ENCODE peak calls at places on chromosome 3, in eight cellular contexts. E is AG09309, N is body of pancreas, O is upper lobe of right lung, D is fibroblast of mammary gland, P is bronchial epithelial cell, Z is choroid plexus epithelial cell, I is HCT116. Y is an unnamed sample.

GRCh38 chr3:172647823-172648222 is 63.0 kb downstream of the NCEH1 start:
- DNase-seq in Z (no peak), I (peak), O (no peak), E (no peak), P (peak), N (peak), D (no peak), Y (no peak)

GRCh38 chr3:184601576-184602405 is 40.2 kb downstream of the EPHB3 start:
- DNase-seq in E (no peak), I (no peak), Z (no peak), D (no peak), N (no peak), P (no peak), O (no peak), Y (no peak)

GRCh38 chr3:126986001-126986400 is 3.1 kb downstream of the PLXNA1 start:
- DNase-seq in D (peak), N (no peak), I (no peak), P (no peak), E (no peak), Z (peak), O (no peak), Y (no peak)

GRCh38 chr3:115903843-115904242 is 280.5 kb downstream of the GAP43 start:
- DNase-seq in E (no peak), D (no peak), I (no peak), Z (peak), P (no peak), O (no peak), N (no peak), Y (no peak)

GRCh38 chr3:179615458-179616173 is 11.0 kb downstream of the NDUFB5 start:
- DNase-seq in E (no peak), N (no peak), O (no peak), D (peak), Z (peak), P (no peak), I (no peak), Y (no peak)

GRCh38 chr3:1513662-1514061 is 420.8 kb downstream of the CNTN6 start:
- DNase-seq in N (no peak), O (no peak), D (no peak), P (no peak), E (no peak), I (no peak), Z (no peak), Y (no peak)

GRCh38 chr3:26058774-26059455 is 269.0 kb downstream of the OXSM start:
- DNase-seq in O (no peak), E (no peak), I (no peak), Z (no peak), D (no peak), P (no peak), N (no peak), Y (no peak)

GRCh38 chr3:18442743-18443669 is 17.9 kb upstream of the SATB1 start:
- DNase-seq in D (no peak), P (no peak), Z (no peak), I (no peak), E (no peak), O (no peak), N (no peak), Y (no peak)

GRCh38 chr3:181230258-181230657 is 240.7 kb upstream of the DNAJC19 start:
- DNase-seq in O (no peak), I (no peak), Z (no peak), E (no peak), N (no peak), D (no peak), P (no peak), Y (no peak)

DNA sequence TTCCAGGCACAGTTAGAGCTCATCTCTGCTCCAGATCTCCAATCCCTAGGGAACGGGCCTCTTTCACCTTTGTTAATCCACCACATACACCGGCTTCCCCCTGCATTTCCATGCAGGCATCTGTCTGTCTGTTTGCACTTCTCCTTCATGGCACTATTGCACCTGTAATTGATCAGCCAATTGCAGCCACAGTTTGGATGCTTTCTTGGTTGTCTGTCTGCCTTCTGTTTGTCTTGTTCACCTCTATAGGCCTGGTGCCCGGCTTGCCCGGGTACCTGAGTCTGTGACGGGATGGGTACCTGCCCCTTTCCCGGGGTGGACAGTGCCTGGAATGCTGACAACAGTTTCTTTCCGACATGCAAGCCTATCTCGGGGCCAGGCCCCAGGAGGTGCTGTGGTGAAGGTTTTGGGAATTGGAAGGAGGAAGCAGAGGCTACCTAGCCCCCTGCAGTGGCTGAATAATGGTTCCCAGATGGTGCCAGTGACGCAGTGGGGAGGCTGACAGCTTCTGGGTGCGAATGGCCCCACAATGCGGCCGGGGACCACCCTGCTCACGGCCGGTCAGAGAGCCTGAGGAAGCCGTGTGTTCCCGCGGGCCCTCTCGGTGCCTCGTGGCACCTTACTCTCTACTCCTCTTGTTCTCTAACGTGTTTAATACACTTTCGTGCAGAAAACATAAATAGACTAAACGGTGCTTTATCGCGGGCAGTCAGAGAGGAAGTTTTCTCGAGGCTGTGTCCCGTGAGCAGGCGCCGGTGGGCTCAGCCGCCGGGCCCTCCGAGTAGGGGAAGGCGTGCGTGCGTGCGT is 31.3 kb upstream of the RAB6B start:
- DNase-seq in D (peak), N (no peak), O (no peak), Z (no peak), P (no peak), E (no peak), I (no peak), Y (no peak)
- TF ChIP-seq CTCF in D (peak), N (no peak), O (peak), Z (peak), P (no peak), E (no peak), I (no peak), Y (no peak)

GRCh38 chr3:52517796-52518722 is 15.6 kb downstream of the NT5DC2 start:
- DNase-seq in P (no peak), N (no peak), O (no peak), Z (no peak), D (no peak), I (no peak), E (no peak), Y (no peak)

GRCh38 chr3:52520141-52520667 is 13.5 kb downstream of the NT5DC2 start:
- DNase-seq in O (no peak), P (no peak), I (no peak), Z (no peak), E (no peak), N (no peak), D (no peak), Y (no peak)

GRCh38 chr3:52520716-52521487 is 12.8 kb downstream of the NT5DC2 start:
- DNase-seq in D (no peak), P (no peak), I (no peak), E (no peak), N (no peak), O (no peak), Z (no peak), Y (no peak)

GRCh38 chr3:52519445-52520140 is 14.1 kb downstream of the NT5DC2 start:
- DNase-seq in P (no peak), Z (no peak), I (no peak), N (no peak), O (no peak), D (no peak), E (no peak), Y (no peak)

DNA sequence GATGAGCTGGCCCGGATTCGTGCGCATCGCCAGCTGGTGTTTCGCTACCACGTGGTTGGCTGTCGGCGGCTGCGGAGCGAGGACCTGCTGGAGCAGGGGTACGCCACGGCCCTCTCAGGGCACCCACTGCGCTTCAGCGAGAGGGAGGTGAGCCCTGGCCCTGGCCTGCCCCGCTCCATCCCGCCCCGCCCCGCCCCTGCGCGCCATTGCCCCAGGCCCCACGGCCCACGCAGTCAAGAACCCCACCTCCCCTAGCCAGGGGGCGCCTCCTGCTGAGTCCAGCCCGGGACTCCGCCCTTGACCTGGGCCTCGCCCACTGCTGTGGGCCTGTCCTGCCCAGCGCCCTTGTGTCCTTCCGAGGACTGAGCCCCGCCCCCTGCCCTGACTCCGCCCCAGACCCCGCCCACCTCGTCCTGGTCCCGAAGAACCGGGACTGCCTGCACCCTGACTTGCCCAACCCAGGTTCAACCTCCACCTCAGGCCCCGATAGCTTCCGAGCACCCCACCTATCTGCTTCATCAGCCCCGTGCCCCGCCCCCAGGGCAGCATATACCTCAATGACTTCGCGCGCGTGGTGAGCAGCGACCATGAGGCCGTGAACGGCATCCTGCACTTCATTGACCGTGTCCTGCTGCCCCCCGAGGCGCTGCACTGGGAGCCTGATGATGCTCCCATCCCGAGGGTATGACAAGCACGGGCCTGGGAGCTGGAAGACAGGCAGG is 14.8 kb downstream of the NT5DC2 start:
- DNase-seq in P (no peak), N (no peak), D (no peak), E (no peak), O (peak), Z (no peak), I (no peak), Y (no peak)
- H3K4me3 ChIP-seq in P (peak), N (no peak), D (no peak), E (no peak), O (peak), Z (no peak), I (no peak), Y (no peak)

GRCh38 chr3:41120461-41120860 is 78.8 kb upstream of the CTNNB1 start:
- DNase-seq in Z (no peak), D (no peak), I (no peak), E (no peak), N (peak), O (no peak), P (no peak), Y (no peak)
- TF ChIP-seq CTCF in Z (no peak), D (no peak), I (no peak), E (no peak), N (no peak), O (no peak), P (no peak), Y (no peak)

DNA sequence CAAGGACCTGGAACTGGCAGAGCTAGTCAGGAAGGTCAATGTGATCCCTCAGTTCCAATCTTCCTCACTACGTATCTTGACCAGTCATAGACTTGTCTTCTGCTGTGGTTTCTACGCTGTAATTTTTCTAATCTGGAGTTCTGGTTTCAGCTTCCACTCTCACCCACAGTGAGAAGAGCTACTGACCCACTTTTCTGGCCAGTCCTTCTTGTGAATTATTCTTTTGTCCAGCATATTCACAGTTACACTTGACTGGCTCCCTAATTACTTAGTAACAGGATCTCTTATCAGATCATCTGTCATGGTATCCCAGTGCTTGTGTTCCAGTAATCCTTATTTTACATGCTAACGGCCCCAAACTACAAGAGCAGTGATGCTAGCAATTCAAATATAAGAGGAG is 72.4 kb upstream of the MME start:
- DNase-seq in P (no peak), I (no peak), N (no peak), E (no peak), Z (no peak), O (no peak), D (no peak), Y (no peak)
- H3K4me3 ChIP-seq in P (no peak), I (no peak), N (no peak), E (no peak), Z (no peak), O (no peak), D (no peak), Y (no peak)

GRCh38 chr3:129162729-129163579 is 2.1 kb upstream of the ISY1 start:
- DNase-seq in O (no peak), P (no peak), N (no peak), Z (no peak), D (no peak), I (no peak), E (no peak), Y (no peak)
- TF ChIP-seq CTCF in O (peak), P (peak), N (peak), Z (peak), D (peak), I (peak), E (peak), Y (peak)

Y was measured in HFF-Myc.